ENCODE peak calls at places on chromosomes 12 and 14, in seven cellular contexts. I, A, L, X, Q, S and B are unnamed samples. For H3K9me3, the result is how much of the 10 kb centered on the place peaks cover.

GRCh38 chr14:72476657-72477499 is 417.0 kb downstream of the DPF3 start:
- DNase-seq in L (peak), Q (no peak), A (peak), I (peak), S (no peak), X (peak), B (peak)

GRCh38 chr12:16189849-16190248 is 87.6 kb downstream of the SLC15A5 start:
- DNase-seq in S (no peak), Q (no peak), A (no peak), I (peak), X (no peak), L (peak), B (no peak)

GRCh38 chr14:26173581-26173980 is 424.3 kb downstream of the NOVA1 start:
- DNase-seq in L (no peak), S (no peak), I (no peak), A (no peak), X (no peak), Q (no peak), B (no peak)

GRCh38 chr14:36588788-36589187 is 6.4 kb upstream of the NKX2-8 start:
- DNase-seq in S (no peak), X (no peak), I (no peak), A (no peak), L (no peak), Q (no peak), B (no peak)

GRCh38 chr12:113879658-113880057 is 86.5 kb downstream of the RBM19 start:
- DNase-seq in L (no peak), A (no peak), S (no peak), X (no peak), Q (no peak), I (no peak), B (no peak)

GRCh38 chr12:120321382-120322202 is 6.0 kb downstream of the PLA2G1B start:
- DNase-seq in Q (no peak), X (no peak), S (no peak), L (no peak), I (peak), A (no peak), B (no peak)

GRCh38 chr12:52243774-52244614 is 11.0 kb downstream of the KRT7 start:
- DNase-seq in I (peak), Q (peak), S (peak), X (peak), L (peak), A (no peak), B (peak)

GRCh38 chr12:105899589-105899988 is 239.2 kb downstream of the NUAK1 start:
- DNase-seq in Q (no peak), L (peak), S (no peak), I (no peak), X (no peak), A (no peak), B (no peak)

GRCh38 chr12:120903382-120903817 is 758 bp downstream of the SPPL3 start:
- DNase-seq in L (peak), I (peak), X (peak), A (no peak), Q (peak), S (peak), B (peak)

GRCh38 chr12:66803972-66804371 is 125.1 kb upstream of the GRIP1 start:
- DNase-seq in I (no peak), L (peak), A (no peak), Q (no peak), S (no peak), X (no peak), B (no peak)

DNA sequence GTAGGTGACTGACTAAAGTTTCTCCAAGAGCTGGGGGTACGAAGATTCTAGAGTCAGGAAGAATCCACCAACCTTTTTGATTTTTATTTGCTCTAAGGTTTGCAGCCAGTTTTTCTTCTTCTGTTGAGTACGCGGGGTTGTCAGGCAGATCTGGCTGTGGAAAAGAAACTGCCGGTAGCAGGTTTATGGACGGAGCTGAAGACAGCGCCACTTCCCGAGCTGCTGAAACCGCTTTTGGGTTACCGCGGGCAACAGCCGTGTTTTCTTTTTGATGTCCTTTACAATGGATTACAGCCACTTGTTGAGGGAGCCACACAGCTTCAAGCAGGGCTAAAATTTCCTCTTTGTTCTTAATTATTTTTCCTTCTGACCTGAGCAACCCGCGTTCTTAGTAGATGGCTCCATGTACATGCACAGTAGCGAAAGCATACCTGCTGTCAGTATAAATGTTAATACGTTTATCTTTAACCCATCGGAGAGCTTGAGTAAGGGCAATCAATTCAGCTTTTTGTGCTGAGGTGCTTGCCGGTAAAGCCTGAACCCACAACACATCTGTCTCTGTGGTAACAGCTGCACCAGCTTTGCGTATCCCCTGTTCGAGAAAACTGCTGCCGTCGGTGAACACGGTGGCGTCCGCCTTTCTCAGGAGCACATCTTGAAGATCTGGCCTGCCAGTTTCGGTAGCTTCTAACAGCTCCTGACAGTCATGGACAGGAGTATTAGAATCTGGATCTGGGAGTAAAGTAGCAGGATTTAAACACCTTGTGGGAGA is 674.3 kb downstream of the TMEM121 start:
- DNase-seq in L (no peak), Q (no peak), X (no peak), I (no peak), S (no peak), A (no peak), B (no peak)
- H3K9me3 ChIP-seq in L (under half), Q (under half), X (under half), I (under half), S (under half), A (under half), B (under half)

DNA sequence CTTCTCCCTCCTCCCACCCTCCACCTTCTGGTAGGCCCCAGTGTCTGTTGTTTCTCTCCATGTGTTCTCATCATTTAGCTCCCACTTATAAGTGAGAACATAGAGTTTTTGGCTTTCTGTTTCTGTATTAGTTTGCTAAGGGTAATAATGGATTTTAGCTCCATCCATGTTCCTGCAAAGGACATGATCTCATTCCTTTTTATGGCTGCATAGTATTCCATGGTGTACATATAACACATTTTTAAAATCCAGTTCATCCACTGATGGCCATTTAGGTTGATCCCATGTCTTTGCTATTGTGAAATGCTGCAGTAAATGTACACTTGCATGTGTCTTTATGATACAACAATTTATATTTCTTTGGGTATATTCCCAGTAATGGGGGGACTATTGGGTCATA is 96.1 kb downstream of the CCDC91 start:
- DNase-seq in X (no peak), Q (no peak), S (no peak), L (no peak), I (no peak), A (no peak), B (no peak)
- H3K9me3 ChIP-seq in X (under half), Q (under half), S (under half), L (under half), I (under half), A (under half), B (under half)

GRCh38 chr12:13049816-13050215 is 5.6 kb downstream of the FAM234B start:
- DNase-seq in S (no peak), L (peak), A (no peak), Q (no peak), I (no peak), X (no peak), B (no peak)

GRCh38 chr12:13046914-13047472 is 2.8 kb downstream of the FAM234B start:
- DNase-seq in X (no peak), S (no peak), Q (no peak), I (no peak), L (no peak), A (no peak), B (no peak)

GRCh38 chr12:13052414-13052813 is 8.2 kb downstream of the FAM234B start:
- DNase-seq in X (no peak), A (no peak), S (no peak), I (no peak), Q (no peak), L (no peak), B (no peak)
- H3K9me3 ChIP-seq in X (under half), A (under half), S (under half), I (under half), Q (under half), L (under half), B (under half)

DNA sequence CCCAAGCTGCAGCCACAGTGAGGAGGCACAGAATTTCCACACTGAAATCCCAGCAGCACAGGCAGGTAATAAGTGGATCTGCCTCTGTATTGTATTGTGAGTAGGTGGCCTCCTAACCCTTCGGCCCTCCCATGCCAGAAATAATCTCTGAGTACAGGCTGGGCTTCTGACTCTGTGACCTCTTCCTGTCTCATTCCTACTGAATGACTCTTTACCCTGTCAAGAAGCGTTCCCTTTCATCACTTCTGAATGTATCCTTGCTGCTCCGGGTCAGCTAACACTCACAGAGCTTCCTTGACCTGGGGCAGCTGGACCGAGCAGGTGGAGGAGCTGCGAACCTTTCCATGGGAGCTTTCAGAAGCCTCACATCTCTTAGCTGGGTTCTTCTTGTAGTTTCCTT is 119.6 kb downstream of the SLC8A3 start:
- DNase-seq in I (no peak), S (no peak), Q (no peak), X (no peak), L (no peak), A (no peak), B (no peak)
- H3K9me3 ChIP-seq in I (under half), S (under half), Q (under half), X (under half), L (under half), A (under half), B (under half)

GRCh38 chr12:9039397-9039977 is 50.1 kb downstream of the KLRG1 start:
- DNase-seq in L (peak), X (no peak), A (peak), I (peak), Q (peak), S (no peak), B (no peak)
- H3K9me3 ChIP-seq in L (under half), X (under half), A (under half), I (under half), Q (under half), S (under half), B (under half)

GRCh38 chr12:34395056-34396005 is 373.0 kb downstream of the ALG10 start:
- DNase-seq in X (no peak), A (no peak), I (no peak), S (peak), L (no peak), Q (no peak), B (peak)
- H3K9me3 ChIP-seq in X (under half), A (under half), I (under half), S (half or more), L (under half), Q (under half), B (under half)

GRCh38 chr12:34311337-34311736 is 289.0 kb downstream of the ALG10 start:
- DNase-seq in A (no peak), S (no peak), I (no peak), Q (no peak), X (no peak), L (no peak), B (no peak)
- H3K9me3 ChIP-seq in A (under half), S (half or more), I (under half), Q (under half), X (under half), L (under half), B (under half)

GRCh38 chr12:53791735-53792326 is 40.1 kb upstream of the CISTR start:
- DNase-seq in X (no peak), Q (peak), I (peak), S (no peak), A (peak), L (no peak), B (peak)

GRCh38 chr12:53788892-53789291 is 37.1 kb upstream of the CISTR start:
- DNase-seq in S (no peak), X (no peak), L (no peak), A (no peak), Q (no peak), I (no peak), B (no peak)

GRCh38 chr12:53789570-53789969 is 37.8 kb upstream of the CISTR start:
- DNase-seq in A (no peak), Q (no peak), X (no peak), L (no peak), S (no peak), I (no peak), B (no peak)

GRCh38 chr12:53795927-53796326 is 44.1 kb upstream of the CISTR start:
- DNase-seq in A (no peak), I (no peak), Q (no peak), S (no peak), X (no peak), L (no peak), B (no peak)

DNA sequence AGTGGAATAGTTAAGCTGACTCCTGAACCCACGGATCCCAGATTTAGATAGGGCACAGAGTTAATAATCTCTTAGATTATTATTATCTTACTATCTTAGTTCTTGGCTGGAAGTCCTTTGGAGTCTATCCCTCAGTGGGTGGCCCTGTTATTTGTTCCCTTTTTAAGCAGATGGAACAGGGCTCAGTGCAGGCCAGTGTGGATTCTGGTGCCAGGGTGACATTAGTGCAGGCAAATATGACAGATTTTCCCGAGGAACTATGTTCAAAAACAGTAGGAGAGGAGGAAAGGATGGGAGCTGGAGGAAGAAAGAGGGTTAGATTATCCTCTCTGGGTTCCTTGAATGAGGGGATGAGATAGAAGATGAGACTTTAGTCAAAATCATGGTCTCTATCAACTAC is 41.4 kb upstream of the CISTR start:
- DNase-seq in I (no peak), Q (no peak), S (no peak), A (no peak), X (no peak), L (no peak), B (no peak)
- H3K9me3 ChIP-seq in I (under half), Q (under half), S (under half), A (under half), X (under half), L (under half), B (under half)

GRCh38 chr14:106665814-106666213 is 1139.4 kb downstream of the TMEM121 start:
- DNase-seq in S (no peak), A (no peak), Q (no peak), I (no peak), X (no peak), L (no peak), B (no peak)
- H3K9me3 ChIP-seq in S (under half), A (under half), Q (under half), I (under half), X (under half), L (under half), B (under half)